ENCODE peak calls at places on chromosomes 5 and 9, in six cellular contexts. C is omental fat pad, R is lower leg skin, O is astrocyte of the spinal cord, K is lung, X is A549. Q is an unnamed sample.

GRCh38 chr9:110912701-110913291 is 125.5 kb downstream of the LPAR1 start:
- DNase-seq in C (no peak), R (no peak), O (no peak), K (no peak), X (no peak), Q (no peak)

GRCh38 chr5:76789991-76790571 is 28.7 kb upstream of the F2RL1 start:
- DNase-seq in C (no peak), R (no peak), O (peak), K (no peak), X (no peak), Q (no peak)

GRCh38 chr5:108380531-108381021 is 1.3 kb downstream of the FBXL17 start:
- DNase-seq in C (no peak), R (no peak), O (peak), K (peak), X (peak), Q (peak)

GRCh38 chr5:84088996-84089395 is 295.7 kb downstream of the EDIL3 start:
- DNase-seq in C (no peak), R (no peak), O (peak), K (no peak), X (no peak), Q (peak)

GRCh38 chr9:70934642-70935041 is 186.8 kb downstream of the TRPM3 start:
- DNase-seq in C (no peak), R (no peak), O (no peak), K (no peak), X (no peak), Q (no peak)

GRCh38 chr9:127982912-127983311 is 2.1 kb upstream of the EEIG1 start:
- DNase-seq in C (no peak), R (no peak), O (no peak), K (no peak), X (no peak), Q (no peak)

GRCh38 chr5:167840736-167841135 is 450.7 kb upstream of the WWC1 start:
- DNase-seq in C (no peak), R (no peak), O (no peak), K (no peak), X (no peak), Q (no peak)

GRCh38 chr5:72508241-72509170 is 1.3 kb upstream of the ZNF366 start:
- DNase-seq in C (no peak), R (no peak), O (no peak), K (no peak), X (no peak), Q (no peak)

GRCh38 chr5:154523704-154524103 is 45.7 kb upstream of the HAND1 start:
- DNase-seq in C (no peak), R (no peak), O (no peak), K (no peak), X (no peak), Q (peak)

GRCh38 chr9:124297553-124297905 is 39.8 kb downstream of the NEK6 start:
- DNase-seq in C (no peak), R (peak), O (peak), K (peak), X (peak), Q (peak)

GRCh38 chr9:123528521-123528920 is 172.5 kb downstream of the CRB2 start:
- DNase-seq in C (no peak), R (no peak), O (no peak), K (no peak), X (no peak), Q (no peak)

GRCh38 chr9:28774433-28775029 is 1201.2 kb upstream of the C9orf72 start:
- DNase-seq in C (no peak), R (no peak), O (peak), K (no peak), X (peak), Q (peak)

GRCh38 chr5:21810737-21811316 is 1042.3 kb downstream of the CDH12 start:
- DNase-seq in C (no peak), R (no peak), O (no peak), K (no peak), X (peak), Q (peak)

GRCh38 chr9:134811673-134812668 is 68.6 kb upstream of the FCN2 start:
- DNase-seq in C (no peak), R (peak), O (peak), K (no peak), X (no peak), Q (peak)

GRCh38 chr9:114053246-114054005 is 24.7 kb downstream of the AMBP start:
- DNase-seq in C (no peak), R (no peak), O (no peak), K (no peak), X (no peak), Q (no peak)

GRCh38 chr5:6768590-6769230 is 55.5 kb downstream of the TENT4A start:
- DNase-seq in C (no peak), R (no peak), O (no peak), K (no peak), X (no peak), Q (no peak)

GRCh38 chr9:132854832-132855231 is 23.3 kb downstream of the AK8 start:
- DNase-seq in C (no peak), R (no peak), O (no peak), K (no peak), X (no peak), Q (no peak)

GRCh38 chr9:130997925-130998595 is 10.9 kb upstream of the LAMC3 start:
- DNase-seq in C (peak), R (no peak), O (peak), K (peak), X (peak), Q (peak)

GRCh38 chr5:144092510-144092909 is 77.9 kb downstream of the YIPF5 start:
- DNase-seq in C (no peak), R (no peak), O (no peak), K (no peak), X (no peak), Q (no peak)

GRCh38 chr9:111843971-111844370 is 49.2 kb upstream of the SHOC1 start:
- DNase-seq in C (no peak), R (no peak), O (no peak), K (no peak), X (no peak), Q (no peak)

GRCh38 chr5:135320718-135321484 is 78.1 kb downstream of the MACROH2A1 start:
- DNase-seq in C (no peak), R (no peak), O (no peak), K (no peak), X (no peak), Q (no peak)

GRCh38 chr9:37408933-37409710 is 13.4 kb upstream of the GRHPR start:
- DNase-seq in C (no peak), R (no peak), O (no peak), K (no peak), X (no peak), Q (no peak)

GRCh38 chr5:65034029-65034781 is 265.5 kb downstream of the CWC27 start:
- DNase-seq in C (no peak), R (no peak), O (no peak), K (no peak), X (no peak), Q (peak)

GRCh38 chr9:444528-444927 is 229.9 kb downstream of the DOCK8 start:
- DNase-seq in C (no peak), R (no peak), O (peak), K (no peak), X (no peak), Q (peak)

GRCh38 chr9:445033-445432 is 230.4 kb downstream of the DOCK8 start:
- DNase-seq in C (no peak), R (no peak), O (peak), K (no peak), X (no peak), Q (peak)

GRCh38 chr9:446074-446699 is 231.5 kb downstream of the DOCK8 start:
- DNase-seq in C (no peak), R (no peak), O (no peak), K (no peak), X (no peak), Q (no peak)

GRCh38 chr9:450057-450456 is 235.4 kb downstream of the DOCK8 start:
- DNase-seq in C (no peak), R (no peak), O (no peak), K (no peak), X (no peak), Q (no peak)

GRCh38 chr9:447230-448025 is 232.8 kb downstream of the DOCK8 start:
- DNase-seq in C (no peak), R (no peak), O (peak), K (no peak), X (peak), Q (peak)
- TF ChIP-seq CTCF in C (no peak), R (no peak), O (no peak), K (no peak), X (no peak), Q (no peak)

DNA sequence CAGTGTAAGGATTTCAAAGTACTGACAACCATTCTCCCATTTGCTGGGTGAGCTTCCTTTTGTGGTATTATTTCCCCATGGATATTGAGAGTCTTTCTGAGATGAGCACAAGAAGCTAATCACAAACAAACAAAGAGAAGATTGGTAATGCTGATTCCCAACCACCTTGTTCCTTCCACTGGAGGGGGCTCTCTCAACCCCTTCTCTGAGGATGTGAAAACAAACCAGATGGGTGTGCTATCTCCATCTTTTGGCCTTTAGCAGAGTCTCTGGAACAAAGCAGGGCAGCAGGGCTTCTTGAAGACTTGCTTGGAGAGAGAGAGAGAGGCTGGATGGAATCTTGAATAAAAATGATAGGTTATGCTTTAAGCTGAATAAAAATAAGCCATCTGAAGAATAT is 576.7 kb upstream of the ZNF462 start:
- DNase-seq in C (no peak), R (no peak), O (peak), K (no peak), X (peak), Q (no peak)
- TF ChIP-seq CTCF in C (no peak), R (no peak), O (peak), K (no peak), X (no peak), Q (no peak)

GRCh38 chr5:3599283-3600105 is 3.9 kb downstream of the IRX1 start:
- DNase-seq in C (no peak), R (no peak), O (peak), K (no peak), X (no peak), Q (no peak)
- TF ChIP-seq CTCF in C (no peak), R (no peak), O (peak), K (no peak), X (no peak), Q (no peak)

GRCh38 chr9:99855467-99856176 is 33.9 kb downstream of the NR4A3 start:
- DNase-seq in C (no peak), R (no peak), O (no peak), K (no peak), X (no peak), Q (no peak)
- TF ChIP-seq CTCF in C (no peak), R (no peak), O (peak), K (no peak), X (no peak), Q (no peak)

GRCh38 chr9:73264636-73265035 is 113.0 kb downstream of the ANXA1 start:
- DNase-seq in C (no peak), R (no peak), O (no peak), K (no peak), X (no peak), Q (no peak)

GRCh38 chr9:73270967-73271722 is 119.5 kb downstream of the ANXA1 start:
- DNase-seq in C (no peak), R (no peak), O (peak), K (no peak), X (peak), Q (peak)

GRCh38 chr9:73265876-73266275 is 114.2 kb downstream of the ANXA1 start:
- DNase-seq in C (no peak), R (no peak), O (no peak), K (no peak), X (no peak), Q (no peak)

GRCh38 chr9:73269430-73270101 is 117.9 kb downstream of the ANXA1 start:
- DNase-seq in C (no peak), R (no peak), O (peak), K (no peak), X (peak), Q (peak)
- TF ChIP-seq CTCF in C (no peak), R (no peak), O (peak), K (no peak), X (peak), Q (no peak)

GRCh38 chr9:92636627-92637026 is 33.3 kb downstream of the IPPK start:
- DNase-seq in C (no peak), R (no peak), O (no peak), K (no peak), X (no peak), Q (no peak)
- TF ChIP-seq CTCF in C (no peak), R (no peak), O (peak), K (no peak), X (no peak), Q (no peak)

GRCh38 chr5:140242890-140243585 is 59.9 kb downstream of the PFDN1 start:
- DNase-seq in C (no peak), R (no peak), O (no peak), K (peak), X (no peak), Q (no peak)

GRCh38 chr5:140243855-140244254 is 59.0 kb downstream of the PFDN1 start:
- DNase-seq in C (no peak), R (no peak), O (no peak), K (no peak), X (no peak), Q (no peak)

GRCh38 chr5:140239939-140240700 is 62.8 kb downstream of the PFDN1 start:
- DNase-seq in C (peak), R (no peak), O (peak), K (peak), X (peak), Q (peak)

GRCh38 chr5:140240987-140241706 is 61.8 kb downstream of the PFDN1 start:
- DNase-seq in C (peak), R (peak), O (peak), K (peak), X (peak), Q (peak)

GRCh38 chr5:140242099-140242498 is 60.8 kb downstream of the PFDN1 start:
- DNase-seq in C (no peak), R (no peak), O (no peak), K (no peak), X (no peak), Q (no peak)
- TF ChIP-seq CTCF in C (no peak), R (no peak), O (no peak), K (no peak), X (no peak), Q (no peak)

GRCh38 chr9:22119537-22120167 is 110.5 kb upstream of the CDKN2B start:
- DNase-seq in C (no peak), R (no peak), O (peak), K (no peak), X (no peak), Q (peak)
- TF ChIP-seq CTCF in C (no peak), R (no peak), O (peak), K (no peak), X (no peak), Q (peak)

DNA sequence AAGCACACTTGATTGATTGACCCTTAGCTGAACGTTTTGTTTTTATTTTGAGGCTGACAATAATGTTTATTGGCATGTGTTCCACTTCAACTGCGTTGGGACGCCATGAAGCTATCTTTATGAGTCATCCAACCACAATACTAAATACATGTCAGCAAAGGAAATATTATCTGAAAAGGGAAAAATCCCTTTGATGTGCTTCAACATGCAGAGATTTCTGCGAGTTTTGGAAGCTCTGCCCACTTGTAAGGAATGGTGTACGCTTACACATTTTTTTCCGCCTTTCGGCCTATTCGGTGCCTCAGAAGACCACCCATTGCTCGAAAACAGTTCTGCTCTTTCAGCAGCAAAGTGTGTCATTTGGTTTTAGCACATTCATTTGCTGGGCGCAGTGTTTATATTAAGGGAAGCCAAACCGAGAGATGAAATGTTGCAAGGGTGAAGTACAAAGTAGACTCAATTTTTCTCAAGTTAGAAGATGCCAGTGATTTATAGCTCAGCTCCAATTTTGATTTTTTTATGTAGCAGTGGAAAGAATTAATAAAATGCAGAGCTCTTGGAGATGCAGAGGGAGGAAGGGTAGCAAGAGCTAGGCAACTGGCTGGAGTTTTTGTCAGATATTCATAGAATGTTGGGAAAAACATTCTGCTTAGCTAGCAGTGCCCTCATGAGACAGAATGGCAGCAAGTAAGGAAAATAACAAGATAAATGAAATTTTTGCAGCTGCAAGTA is 68.9 kb downstream of the PRDM6 start:
- DNase-seq in C (no peak), R (no peak), O (peak), K (no peak), X (no peak), Q (peak)
- TF ChIP-seq CTCF in C (no peak), R (no peak), O (peak), K (no peak), X (peak), Q (peak)